ENCODE peak calls at places on chromosomes 7 and 10, in four cellular contexts. G is keratinocyte, L is ovary, I is tibial nerve. T is an unnamed sample.

GRCh38 chr10:132359305-132360040 is 27.5 kb downstream of the LRRC27 start:
- DNase-seq in I (no peak), L (peak; percentile 36), G (no peak), T (no peak)

GRCh38 chr7:134174797-134175261 is 47.7 kb downstream of the LRGUK start:
- DNase-seq in G (peak; percentile 66), I (peak; percentile 9), L (no peak), T (no peak)

GRCh38 chr7:48976850-48977249 is 52.5 kb downstream of the CDC14C start:
- DNase-seq in G (no peak), I (no peak), L (no peak), T (no peak)

GRCh38 chr10:131854579-131855335 is 46.1 kb upstream of the PPP2R2D start:
- DNase-seq in I (no peak), L (peak; percentile 19), G (no peak), T (no peak)

GRCh38 chr10:97543025-97543546 is 29.5 kb upstream of the ANKRD2 start:
- DNase-seq in L (peak; percentile 71), G (peak; percentile 92), I (peak; percentile 76), T (no peak)

GRCh38 chr10:15211464-15211979 is 43.0 kb upstream of the NMT2 start:
- DNase-seq in I (no peak), G (no peak), L (no peak), T (no peak)

GRCh38 chr7:73885975-73886798 is 25.2 kb downstream of the TMEM270 start:
- DNase-seq in L (peak; percentile 82), I (no peak), G (no peak), T (no peak)

GRCh38 chr7:75660566-75661215 is 78.0 kb downstream of the HIP1 start:
- DNase-seq in G (no peak), L (no peak), I (no peak), T (peak; percentile 46)

GRCh38 chr7:141462958-141463357 is 88.3 kb upstream of the AGK start:
- DNase-seq in I (no peak), L (no peak), G (no peak), T (no peak)

GRCh38 chr7:22814261-22815208 is 8.1 kb downstream of the TOMM7 start:
- DNase-seq in I (no peak), G (no peak), L (no peak), T (no peak)

GRCh38 chr10:104054430-104054829 is 31.2 kb downstream of the COL17A1 start:
- DNase-seq in I (no peak), G (peak; percentile 58), L (no peak), T (no peak)

GRCh38 chr10:5905854-5906507 is 15.9 kb downstream of the FBH1 start:
- DNase-seq in G (no peak), I (no peak), L (no peak), T (no peak)

GRCh38 chr10:119139464-119140067 is 25.9 kb downstream of the SFXN4 start:
- DNase-seq in L (peak; percentile 68), G (no peak), I (peak; percentile 20), T (peak; percentile 30)

GRCh38 chr7:108450160-108450559 is 6.1 kb downstream of the NRCAM start:
- DNase-seq in L (no peak), G (no peak), I (no peak), T (no peak)

GRCh38 chr10:131015271-131015670 is 296.2 kb downstream of the TCERG1L start:
- DNase-seq in I (no peak), G (no peak), L (no peak), T (no peak)

DNA sequence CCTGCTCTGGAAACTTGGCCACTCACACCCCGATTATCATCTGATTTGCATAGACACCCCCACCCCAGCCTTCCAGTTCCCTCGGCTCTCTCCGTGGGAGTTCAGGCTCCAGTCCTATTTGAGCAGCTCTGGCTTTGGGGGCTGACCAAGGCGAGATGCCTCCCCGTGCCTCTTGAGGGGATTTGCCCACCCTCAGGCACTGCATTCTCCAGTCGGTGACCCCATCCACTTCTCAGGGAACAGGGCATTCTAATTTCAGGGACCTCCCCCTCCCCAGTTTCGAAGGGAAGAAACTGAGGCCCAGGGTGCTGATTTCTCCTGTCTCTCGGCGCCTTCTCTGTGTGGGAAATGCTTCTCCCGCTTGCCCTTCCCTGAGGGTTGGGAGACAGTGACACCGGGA is 35.7 kb upstream of the PAX2 start:
- DNase-seq in G (no peak), L (no peak), I (no peak), T (no peak)
- H3K27me3 ChIP-seq in G (peaks cover 62% of the 10 kb centered on the region), L (no peaks in the 10 kb centered on the region), I (no peaks in the 10 kb centered on the region), T (peaks cover 15% of the 10 kb centered on the region)

GRCh38 chr7:157692156-157693011 is 355.6 kb downstream of the DNAJB6 start:
- DNase-seq in L (peak; percentile 25), G (no peak), I (no peak), T (no peak)
- H3K27me3 ChIP-seq in L (no peaks in the 10 kb centered on the region), G (peaks cover 57% of the 10 kb centered on the region), I (no peaks in the 10 kb centered on the region), T (peaks cover 2% of the 10 kb centered on the region)

DNA sequence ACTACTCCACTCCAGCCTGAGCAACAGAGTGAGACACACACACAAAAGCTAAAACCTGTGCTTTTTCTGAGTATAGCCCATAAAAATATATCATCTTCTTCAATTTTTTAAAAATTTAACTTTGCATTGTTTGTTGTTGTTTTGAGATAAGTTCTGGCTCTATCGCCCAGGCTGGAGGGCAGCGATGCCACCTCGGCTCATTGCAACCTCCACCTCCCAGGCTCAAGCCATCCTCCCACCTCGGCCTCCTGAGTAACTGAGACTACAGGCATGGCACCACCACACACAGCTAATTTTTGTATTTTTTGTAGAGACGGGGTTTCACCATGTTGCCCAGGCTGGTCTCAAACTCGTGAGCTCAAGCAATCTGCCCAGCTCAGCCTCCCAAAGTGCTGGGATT is 14.3 kb upstream of the TLX1 start:
- DNase-seq in L (no peak), I (no peak), G (no peak), T (no peak)
- H3K27me3 ChIP-seq in L (no peaks in the 10 kb centered on the region), I (no peaks in the 10 kb centered on the region), G (peaks cover 34% of the 10 kb centered on the region), T (peaks cover 42% of the 10 kb centered on the region)

DNA sequence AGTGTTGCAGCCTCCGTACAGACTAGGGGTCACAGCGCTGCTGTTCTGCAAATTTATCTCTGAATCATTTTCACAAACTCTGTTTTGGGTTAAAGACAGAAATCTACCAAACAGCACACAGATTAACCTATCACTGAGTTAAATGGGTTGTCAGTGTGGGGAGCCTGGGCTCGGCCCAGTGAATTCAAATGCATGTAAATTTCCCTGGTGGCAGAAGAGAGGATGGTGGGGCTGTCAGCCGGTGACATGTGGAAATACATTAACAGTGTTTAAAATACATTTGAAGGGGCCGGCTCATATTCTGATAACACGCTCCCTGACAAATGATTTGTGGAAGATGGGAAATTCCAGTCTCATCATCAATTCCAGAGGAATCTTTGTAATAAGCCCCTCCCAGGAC is 309.6 kb upstream of the MKI67 start:
- DNase-seq in L (no peak), I (no peak), G (no peak), T (no peak)
- H3K27me3 ChIP-seq in L (no peaks in the 10 kb centered on the region), I (no peaks in the 10 kb centered on the region), G (no peaks in the 10 kb centered on the region), T (no peaks in the 10 kb centered on the region)

GRCh38 chr7:94062372-94062771 is 58.2 kb upstream of the BET1 start:
- DNase-seq in G (no peak), I (no peak), L (no peak), T (no peak)
- H3K27me3 ChIP-seq in G (no peaks in the 10 kb centered on the region), I (no peaks in the 10 kb centered on the region), L (no peaks in the 10 kb centered on the region), T (peaks cover 8% of the 10 kb centered on the region)

GRCh38 chr7:87596136-87596535 is 4.5 kb downstream of the ABCB1 start:
- DNase-seq in I (no peak), G (no peak), L (no peak), T (no peak)

GRCh38 chr7:87592300-87592699 is 8.4 kb downstream of the ABCB1 start:
- DNase-seq in I (no peak), G (no peak), L (no peak), T (no peak)

GRCh38 chr7:87590578-87590977 is 10.1 kb downstream of the ABCB1 start:
- DNase-seq in L (no peak), I (no peak), G (no peak), T (no peak)

GRCh38 chr7:87589631-87590030 is 11.1 kb downstream of the ABCB1 start:
- DNase-seq in G (no peak), L (no peak), I (no peak), T (no peak)

DNA sequence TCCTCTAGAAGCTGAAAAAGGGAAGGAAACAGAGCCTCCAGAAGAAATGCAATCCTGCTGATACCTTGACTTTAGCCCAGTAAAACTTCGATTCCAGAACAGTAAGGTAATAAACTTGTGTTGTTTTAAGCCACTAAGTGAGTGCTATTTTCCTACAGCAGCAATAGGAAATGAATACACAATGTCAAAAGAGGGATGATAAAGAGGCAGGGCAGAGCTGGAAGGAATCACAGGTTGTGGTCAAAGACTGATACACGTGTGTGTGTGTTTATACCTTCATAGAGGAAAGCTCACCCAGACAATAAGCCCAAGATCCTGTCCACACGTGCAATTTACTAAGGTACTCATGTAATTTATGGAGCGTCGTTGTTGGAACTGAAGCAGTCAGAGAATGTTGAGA is 9.5 kb downstream of the ABCB1 start:
- DNase-seq in I (no peak), L (no peak), G (no peak), T (no peak)
- H3K27me3 ChIP-seq in I (no peaks in the 10 kb centered on the region), L (no peaks in the 10 kb centered on the region), G (no peaks in the 10 kb centered on the region), T (no peaks in the 10 kb centered on the region)

GRCh38 chr10:45227042-45227441 is 88.4 kb downstream of the OR13A1 start:
- DNase-seq in L (no peak), I (no peak), G (no peak), T (no peak)
- H3K27me3 ChIP-seq in L (no peaks in the 10 kb centered on the region), I (no peaks in the 10 kb centered on the region), G (peaks cover 13% of the 10 kb centered on the region), T (no peaks in the 10 kb centered on the region)

DNA sequence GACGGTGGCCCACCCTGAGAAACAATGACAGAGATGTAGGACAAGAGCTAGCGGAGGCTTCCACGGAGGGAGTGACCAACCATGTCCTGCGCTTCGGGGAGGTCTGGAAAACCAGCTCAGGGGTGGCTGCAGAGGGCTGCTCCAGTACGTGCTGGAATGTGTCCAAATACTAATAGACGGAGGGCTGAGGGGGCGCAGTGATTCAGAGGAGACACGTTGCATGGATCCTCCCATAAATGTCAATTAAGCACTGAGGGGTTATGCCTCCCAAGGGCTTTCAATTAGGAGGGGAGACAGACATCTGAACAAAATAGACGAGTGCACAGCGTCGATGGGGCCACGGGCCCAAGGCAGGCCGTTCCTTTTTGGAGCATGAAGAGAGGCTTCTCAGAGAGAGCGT is 51.0 kb upstream of the NPS start:
- DNase-seq in L (no peak), G (no peak), I (no peak), T (no peak)
- H3K27me3 ChIP-seq in L (no peaks in the 10 kb centered on the region), G (no peaks in the 10 kb centered on the region), I (no peaks in the 10 kb centered on the region), T (peaks cover 4% of the 10 kb centered on the region)

GRCh38 chr7:7841027-7841426 is 122.6 kb upstream of the RPA3 start:
- DNase-seq in G (no peak), L (no peak), I (no peak), T (no peak)
- H3K27me3 ChIP-seq in G (no peaks in the 10 kb centered on the region), L (no peaks in the 10 kb centered on the region), I (no peaks in the 10 kb centered on the region), T (no peaks in the 10 kb centered on the region)